ENCODE peak calls at places on chromosomes 6 and 20, in six cellular contexts. P is occipital lobe, X is endothelial cell, E is bronchial epithelial cell, H is GM13977, O is fibroblast of the conjunctiva. C is an unnamed sample.

GRCh38 chr6:135537782-135538301 is 40.3 kb upstream of the AHI1 start:
- DNase-seq in P (no peak), X (no peak), O (peak), H (no peak), E (peak), C (peak)

GRCh38 chr20:43911066-43911465 is 3.6 kb upstream of the TOX2 start:
- DNase-seq in P (no peak), H (no peak), E (peak), O (peak), X (no peak), C (no peak)

GRCh38 chr6:68572525-68572924 is 62.6 kb upstream of the ADGRB3 start:
- DNase-seq in O (no peak), E (peak), P (no peak), H (peak), X (peak), C (no peak)

GRCh38 chr6:108574457-108575149 is 13.9 kb downstream of the FOXO3 start:
- DNase-seq in O (no peak), P (no peak), E (no peak), X (no peak), H (no peak), C (no peak)

GRCh38 chr20:32236048-32236533 is 28.4 kb downstream of the POFUT1 start:
- DNase-seq in P (no peak), O (no peak), H (no peak), X (no peak), E (peak), C (no peak)

GRCh38 chr6:111823831-111824607 is 49.2 kb downstream of the FYN start:
- DNase-seq in X (no peak), P (no peak), H (no peak), O (peak), E (peak), C (no peak)

GRCh38 chr6:107511410-107512070 is 21.6 kb downstream of the SOBP start:
- DNase-seq in H (no peak), O (no peak), E (no peak), X (no peak), P (no peak), C (no peak)

GRCh38 chr6:44805239-44805849 is 417.8 kb downstream of the CDC5L start:
- DNase-seq in O (peak), E (no peak), P (no peak), H (no peak), X (no peak), C (no peak)

GRCh38 chr6:115896538-115897129 is 164.1 kb downstream of the FRK start:
- DNase-seq in E (peak), X (peak), O (peak), P (no peak), H (peak), C (no peak)

GRCh38 chr6:30757261-30757935 is 13.1 kb upstream of the IER3 start:
- DNase-seq in O (no peak), P (no peak), E (no peak), H (no peak), X (no peak), C (no peak)

GRCh38 chr20:59752704-59753460 is 148.5 kb downstream of the PHACTR3 start:
- DNase-seq in O (no peak), P (no peak), H (peak), E (no peak), X (no peak), C (no peak)

GRCh38 chr6:137777299-137778075 is 89.6 kb upstream of the TNFAIP3 start:
- DNase-seq in X (no peak), P (no peak), E (no peak), O (no peak), H (no peak), C (no peak)

GRCh38 chr20:50690562-50690978 is 772 bp downstream of the RIPOR3 start:
- DNase-seq in O (no peak), E (no peak), P (no peak), H (no peak), X (peak), C (no peak)

GRCh38 chr6:26354162-26354561 is 10.8 kb upstream of the BTN3A2 start:
- DNase-seq in X (no peak), P (no peak), E (no peak), O (no peak), H (no peak), C (no peak)

GRCh38 chr6:27591660-27592059 is 118.8 kb upstream of the ZNF184 start:
- DNase-seq in E (peak), X (peak), P (no peak), H (no peak), O (no peak), C (no peak)

GRCh38 chr20:40997116-40997515 is 31.5 kb upstream of the TOP1 start:
- DNase-seq in H (no peak), O (no peak), E (no peak), X (no peak), P (no peak), C (no peak)

GRCh38 chr20:45017859-45018258 is 51.5 kb downstream of the STK4 start:
- DNase-seq in E (no peak), O (no peak), P (no peak), X (no peak), H (no peak), C (no peak)

GRCh38 chr20:2760381-2761305 is 39.8 kb downstream of the CPXM1 start:
- DNase-seq in X (no peak), O (no peak), E (no peak), P (no peak), H (no peak), C (no peak)